ENCODE peak calls at places on chromosomes 6 and 20, in five cellular contexts. Q is MCF 10A; D is tibial artery; W is stimulated activated CD8-positive, alpha-beta memory T cell treated with anti-CD3 and anti-CD28 coated beads, Interleukin-2, amount 100 ng/mL, for 48 hours; M is Calu3. P is an unnamed sample.

GRCh38 chr20:25987073-25987927 is 290.6 kb upstream of the ZNF337 start:
- DNase-seq in Q (no peak), D (no peak), W (peak), M (no peak), P (no peak)

GRCh38 chr6:73631849-73632248 is 21.9 kb downstream of the SLC17A5 start:
- DNase-seq in Q (no peak), D (no peak), W (no peak), M (no peak), P (no peak)

GRCh38 chr20:51542033-51542893 is at the start of gene NFATC2:
- DNase-seq in Q (no peak), D (no peak), W (peak), M (peak), P (peak)

GRCh38 chr6:107121266-107121665 is 6.0 kb upstream of the BEND3 start:
- DNase-seq in Q (no peak), D (no peak), W (no peak), M (no peak), P (no peak)

GRCh38 chr6:80143312-80143960 is 37.0 kb downstream of the BCKDHB start:
- DNase-seq in Q (peak), D (peak), W (no peak), M (peak), P (peak)

GRCh38 chr20:16615199-16615598 is 42.0 kb upstream of the KIF16B start:
- DNase-seq in Q (peak), D (no peak), W (no peak), M (no peak), P (peak)

GRCh38 chr6:105024803-105025202 is 67.9 kb downstream of the LIN28B start:
- DNase-seq in Q (no peak), D (no peak), W (no peak), M (no peak), P (no peak)

GRCh38 chr6:47587503-47587902 is 109.9 kb downstream of the CD2AP start:
- DNase-seq in Q (no peak), D (no peak), W (no peak), M (no peak), P (no peak)

GRCh38 chr6:33886673-33887144 is 82.9 kb upstream of the MLN start:
- DNase-seq in Q (peak), D (peak), W (no peak), M (no peak), P (peak)

GRCh38 chr6:89784838-89785237 is 34.8 kb downstream of the MDN1 start:
- DNase-seq in Q (no peak), D (no peak), W (no peak), M (no peak), P (no peak)

GRCh38 chr6:24329022-24329421 is 28.8 kb downstream of the DCDC2 start:
- DNase-seq in Q (no peak), D (no peak), W (no peak), M (no peak), P (no peak)

GRCh38 chr6:94177429-94177828 is 758.1 kb upstream of the EPHA7 start:
- DNase-seq in Q (no peak), D (no peak), W (no peak), M (no peak), P (no peak)

GRCh38 chr6:132919476-132919875 is 105.1 kb downstream of the RPS12 start:
- DNase-seq in Q (peak), D (peak), W (no peak), M (peak), P (peak)

GRCh38 chr20:47960769-47961525 is 175.7 kb upstream of the SULF2 start:
- DNase-seq in Q (no peak), D (no peak), W (no peak), M (no peak), P (no peak)

GRCh38 chr20:35451295-35451694 is 4.1 kb upstream of the CEP250 start:
- DNase-seq in Q (peak), D (no peak), W (no peak), M (no peak), P (peak)

GRCh38 chr20:50865114-50865513 is 66.1 kb downstream of the ADNP start:
- DNase-seq in Q (no peak), D (no peak), W (no peak), M (no peak), P (no peak)

GRCh38 chr6:87628881-87629280 is 38.9 kb downstream of the ORC3 start:
- DNase-seq in Q (no peak), D (no peak), W (no peak), M (no peak), P (no peak)

GRCh38 chr6:31580807-31581437 is 1.3 kb downstream of the LTB start:
- DNase-seq in Q (peak), D (peak), W (peak), M (peak), P (peak)

GRCh38 chr6:155959898-155960297 is 504.3 kb upstream of the NOX3 start:
- DNase-seq in Q (no peak), D (no peak), W (no peak), M (peak), P (no peak)

GRCh38 chr6:16630035-16630643 is 131.1 kb downstream of the ATXN1 start:
- DNase-seq in Q (no peak), D (no peak), W (no peak), M (no peak), P (no peak)

GRCh38 chr20:50341880-50342637 is 151.4 kb downstream of the CEBPB start:
- DNase-seq in Q (no peak), D (no peak), W (no peak), M (no peak), P (no peak)

GRCh38 chr6:45422541-45423110 is 44.9 kb upstream of the SUPT3H start:
- DNase-seq in Q (peak), D (no peak), W (peak), M (peak), P (no peak)

GRCh38 chr6:106477790-106478189 is 117.3 kb downstream of the CRYBG1 start:
- DNase-seq in Q (peak), D (peak), W (no peak), M (peak), P (no peak)